ENCODE peak calls at places on chromosomes 12 and 14, in five cellular contexts. L is CD4-positive, alpha-beta T cell; M is cardiac fibroblast; Z is colonic mucosa; K is cardiac muscle cell. P is an unnamed sample.

GRCh38 chr12:107454431-107454830 is 231.2 kb upstream of the PWP1 start:
- DNase-seq in M (no peak), L (no peak), K (no peak), Z (no peak), P (no peak)

GRCh38 chr14:69464379-69464778 is 20.1 kb upstream of the PLEKHD1 start:
- DNase-seq in Z (no peak), M (peak; percentile 9), K (no peak), L (no peak), P (no peak)

GRCh38 chr14:96965885-96966595 is 168.9 kb downstream of the VRK1 start:
- DNase-seq in M (no peak), K (peak; percentile 8), L (no peak), Z (no peak), P (peak; percentile 60)

GRCh38 chr14:59254911-59255545 is 66.6 kb downstream of the DAAM1 start:
- DNase-seq in Z (peak; percentile 28), M (peak; percentile 93), K (no peak), L (no peak), P (no peak)

GRCh38 chr12:132066345-132066685 is 77.8 kb downstream of the DDX51 start:
- DNase-seq in L (no peak), M (no peak), K (no peak), Z (no peak), P (no peak)

GRCh38 chr14:99819514-99819913 is 26.3 kb downstream of the EML1 start:
- DNase-seq in M (no peak), L (no peak), Z (no peak), K (no peak), P (no peak)

GRCh38 chr12:24921251-24922038 is 27.5 kb downstream of the BCAT1 start:
- DNase-seq in Z (no peak), M (peak; percentile 67), L (no peak), K (no peak), P (no peak)

GRCh38 chr12:120012067-120012621 is 23.1 kb downstream of the BICDL1 start:
- DNase-seq in Z (no peak), M (no peak), L (peak; percentile 88), K (no peak), P (no peak)

GRCh38 chr14:106737025-106737424 is 1210.6 kb downstream of the TMEM121 start:
- DNase-seq in Z (no peak), K (no peak), M (no peak), L (no peak), P (no peak)

GRCh38 chr14:106733771-106734170 is 1207.4 kb downstream of the TMEM121 start:
- DNase-seq in Z (no peak), K (no peak), M (no peak), L (no peak), P (no peak)

GRCh38 chr14:106738075-106738474 is 1211.7 kb downstream of the TMEM121 start:
- DNase-seq in M (no peak), L (no peak), K (no peak), Z (no peak), P (no peak)
- TF ChIP-seq CTCF in M (no peak), L (no peak), K (no peak), Z (no peak), P (no peak)

GRCh38 chr12:116140559-116140958 is 136.9 kb downstream of the MED13L start:
- DNase-seq in L (no peak), Z (no peak), K (no peak), M (no peak), P (no peak)
- TF ChIP-seq CTCF in L (no peak), Z (no peak), K (no peak), M (no peak), P (no peak)

DNA sequence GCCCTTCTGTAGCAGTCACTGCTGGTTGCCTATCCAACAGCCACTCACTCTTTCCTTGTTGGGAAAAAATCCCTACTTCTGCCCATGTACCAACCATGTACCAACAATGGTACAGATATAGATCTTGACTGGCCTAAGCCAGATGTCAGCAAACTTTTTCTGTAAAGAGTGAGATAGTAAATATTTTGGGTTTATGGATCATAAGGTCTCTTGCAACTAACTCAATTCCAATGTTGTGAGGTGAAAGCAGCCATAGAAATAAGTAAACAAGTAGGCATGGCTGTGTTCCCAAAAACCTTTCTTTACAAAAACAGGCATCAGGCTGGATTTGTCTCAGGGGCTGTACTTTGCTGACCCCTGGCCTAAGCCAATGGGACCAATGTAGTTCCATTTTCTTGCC is 73.5 kb downstream of the ARMH4 start:
- DNase-seq in L (no peak), M (peak; percentile 6), Z (no peak), K (no peak), P (no peak)
- TF ChIP-seq CTCF in L (no peak), M (no peak), Z (no peak), K (no peak), P (no peak)

GRCh38 chr12:84624601-84625000 is 288.0 kb downstream of the SLC6A15 start:
- DNase-seq in Z (no peak), L (no peak), K (no peak), M (no peak), P (no peak)

GRCh38 chr12:84619053-84619452 is 293.5 kb downstream of the SLC6A15 start:
- DNase-seq in M (no peak), L (no peak), Z (no peak), K (no peak), P (no peak)
- TF ChIP-seq CTCF in M (no peak), L (no peak), Z (no peak), K (peak; percentile 11), P (peak; percentile 45)